ENCODE peak calls at places on chromosomes 13 and 19, in ten cellular contexts. One of them, this sample, is unnamed.

GRCh38 chr13:94706854-94707399 is 5.4 kb downstream of the SOX21 start:
- DNase-seq in M059J: no peak
- DNase-seq in non-pigmented ciliary epithelial cell: no peak
- DNase-seq in RCC 7860: no peak
- DNase-seq in Kasumi-1: no peak
- DNase-seq in stimulated activated naive B cell treated with anti-CD40 and anti-IgM and Interleukin-4, amounts not matched to agents 10 μg/mL and 1 μg/mL and 100 μg/mL, for 72 hours: no peak
- DNase-seq in heart right ventricle: no peak
- DNase-seq in NCI-H2171: no peak
- DNase-seq in stimulated activated CD4-positive, alpha-beta T cell treated with anti-CD3 and anti-CD28 coated beads, TNF-alpha, amount 100 ng/mL, for 24 hours: no peak
- DNase-seq in nucleus accumbens: peak
- DNase-seq in this sample: no peak

GRCh38 chr19:17333611-17334413 is 843 bp downstream of the ANO8 start:
- DNase-seq in M059J: peak
- DNase-seq in non-pigmented ciliary epithelial cell: no peak
- DNase-seq in RCC 7860: peak
- DNase-seq in Kasumi-1: peak
- DNase-seq in stimulated activated naive B cell treated with anti-CD40 and anti-IgM and Interleukin-4, amounts not matched to agents 10 μg/mL and 1 μg/mL and 100 μg/mL, for 72 hours: peak
- DNase-seq in heart right ventricle: no peak
- DNase-seq in NCI-H2171: no peak
- DNase-seq in stimulated activated CD4-positive, alpha-beta T cell treated with anti-CD3 and anti-CD28 coated beads, TNF-alpha, amount 100 ng/mL, for 24 hours: peak
- DNase-seq in nucleus accumbens: no peak
- DNase-seq in this sample: no peak

GRCh38 chr19:22832031-22832762 is at the start of gene ZNF723:
- DNase-seq in M059J: no peak
- DNase-seq in non-pigmented ciliary epithelial cell: no peak
- DNase-seq in RCC 7860: no peak
- DNase-seq in Kasumi-1: no peak
- DNase-seq in stimulated activated naive B cell treated with anti-CD40 and anti-IgM and Interleukin-4, amounts not matched to agents 10 μg/mL and 1 μg/mL and 100 μg/mL, for 72 hours: no peak
- DNase-seq in heart right ventricle: no peak
- DNase-seq in NCI-H2171: no peak
- DNase-seq in stimulated activated CD4-positive, alpha-beta T cell treated with anti-CD3 and anti-CD28 coated beads, TNF-alpha, amount 100 ng/mL, for 24 hours: no peak
- DNase-seq in nucleus accumbens: no peak
- DNase-seq in this sample: no peak

GRCh38 chr13:105513448-105513847 is 1022.0 kb downstream of the EFNB2 start:
- DNase-seq in M059J: peak
- DNase-seq in non-pigmented ciliary epithelial cell: no peak
- DNase-seq in RCC 7860: no peak
- DNase-seq in Kasumi-1: no peak
- DNase-seq in stimulated activated naive B cell treated with anti-CD40 and anti-IgM and Interleukin-4, amounts not matched to agents 10 μg/mL and 1 μg/mL and 100 μg/mL, for 72 hours: no peak
- DNase-seq in heart right ventricle: no peak
- DNase-seq in NCI-H2171: no peak
- DNase-seq in stimulated activated CD4-positive, alpha-beta T cell treated with anti-CD3 and anti-CD28 coated beads, TNF-alpha, amount 100 ng/mL, for 24 hours: no peak
- DNase-seq in nucleus accumbens: no peak
- DNase-seq in this sample: no peak

GRCh38 chr19:16232127-16232526 is 34.4 kb downstream of the AP1M1 start:
- DNase-seq in M059J: no peak
- DNase-seq in non-pigmented ciliary epithelial cell: no peak
- DNase-seq in RCC 7860: no peak
- DNase-seq in Kasumi-1: no peak
- DNase-seq in stimulated activated naive B cell treated with anti-CD40 and anti-IgM and Interleukin-4, amounts not matched to agents 10 μg/mL and 1 μg/mL and 100 μg/mL, for 72 hours: no peak
- DNase-seq in heart right ventricle: no peak
- DNase-seq in NCI-H2171: no peak
- DNase-seq in stimulated activated CD4-positive, alpha-beta T cell treated with anti-CD3 and anti-CD28 coated beads, TNF-alpha, amount 100 ng/mL, for 24 hours: no peak
- DNase-seq in nucleus accumbens: no peak
- DNase-seq in this sample: no peak

GRCh38 chr13:87128006-87128405 is 543.2 kb upstream of the SLITRK5 start:
- DNase-seq in M059J: peak
- DNase-seq in non-pigmented ciliary epithelial cell: no peak
- DNase-seq in RCC 7860: no peak
- DNase-seq in Kasumi-1: no peak
- DNase-seq in stimulated activated naive B cell treated with anti-CD40 and anti-IgM and Interleukin-4, amounts not matched to agents 10 μg/mL and 1 μg/mL and 100 μg/mL, for 72 hours: no peak
- DNase-seq in heart right ventricle: no peak
- DNase-seq in NCI-H2171: no peak
- DNase-seq in stimulated activated CD4-positive, alpha-beta T cell treated with anti-CD3 and anti-CD28 coated beads, TNF-alpha, amount 100 ng/mL, for 24 hours: no peak
- DNase-seq in nucleus accumbens: no peak
- DNase-seq in this sample: peak

GRCh38 chr13:75670496-75670895 is 34.4 kb downstream of the LMO7 start:
- DNase-seq in M059J: no peak
- DNase-seq in non-pigmented ciliary epithelial cell: no peak
- DNase-seq in RCC 7860: no peak
- DNase-seq in Kasumi-1: no peak
- DNase-seq in stimulated activated naive B cell treated with anti-CD40 and anti-IgM and Interleukin-4, amounts not matched to agents 10 μg/mL and 1 μg/mL and 100 μg/mL, for 72 hours: no peak
- DNase-seq in heart right ventricle: no peak
- DNase-seq in NCI-H2171: no peak
- DNase-seq in stimulated activated CD4-positive, alpha-beta T cell treated with anti-CD3 and anti-CD28 coated beads, TNF-alpha, amount 100 ng/mL, for 24 hours: no peak
- DNase-seq in nucleus accumbens: no peak
- DNase-seq in this sample: no peak

GRCh38 chr13:50357586-50358118 is 342.4 kb downstream of the KCNRG start:
- DNase-seq in M059J: peak
- DNase-seq in non-pigmented ciliary epithelial cell: peak
- DNase-seq in RCC 7860: peak
- DNase-seq in Kasumi-1: no peak
- DNase-seq in stimulated activated naive B cell treated with anti-CD40 and anti-IgM and Interleukin-4, amounts not matched to agents 10 μg/mL and 1 μg/mL and 100 μg/mL, for 72 hours: no peak
- DNase-seq in heart right ventricle: no peak
- DNase-seq in NCI-H2171: no peak
- DNase-seq in stimulated activated CD4-positive, alpha-beta T cell treated with anti-CD3 and anti-CD28 coated beads, TNF-alpha, amount 100 ng/mL, for 24 hours: no peak
- DNase-seq in nucleus accumbens: no peak
- DNase-seq in this sample: no peak

GRCh38 chr19:18173572-18174294 is at the start of gene IFI30:
- DNase-seq in M059J: peak
- DNase-seq in non-pigmented ciliary epithelial cell: no peak
- DNase-seq in RCC 7860: no peak
- DNase-seq in Kasumi-1: no peak
- DNase-seq in stimulated activated naive B cell treated with anti-CD40 and anti-IgM and Interleukin-4, amounts not matched to agents 10 μg/mL and 1 μg/mL and 100 μg/mL, for 72 hours: peak
- DNase-seq in heart right ventricle: peak
- DNase-seq in NCI-H2171: peak
- DNase-seq in stimulated activated CD4-positive, alpha-beta T cell treated with anti-CD3 and anti-CD28 coated beads, TNF-alpha, amount 100 ng/mL, for 24 hours: no peak
- DNase-seq in nucleus accumbens: no peak
- DNase-seq in this sample: no peak

GRCh38 chr13:50365683-50366391 is 350.6 kb downstream of the KCNRG start:
- DNase-seq in M059J: peak
- DNase-seq in non-pigmented ciliary epithelial cell: no peak
- DNase-seq in RCC 7860: peak
- DNase-seq in Kasumi-1: no peak
- DNase-seq in stimulated activated naive B cell treated with anti-CD40 and anti-IgM and Interleukin-4, amounts not matched to agents 10 μg/mL and 1 μg/mL and 100 μg/mL, for 72 hours: peak
- DNase-seq in heart right ventricle: no peak
- DNase-seq in NCI-H2171: no peak
- DNase-seq in stimulated activated CD4-positive, alpha-beta T cell treated with anti-CD3 and anti-CD28 coated beads, TNF-alpha, amount 100 ng/mL, for 24 hours: no peak
- DNase-seq in nucleus accumbens: no peak
- DNase-seq in this sample: no peak

GRCh38 chr19:1354496-1355257 is 29.0 kb upstream of the NDUFS7 start:
- DNase-seq in M059J: peak
- DNase-seq in non-pigmented ciliary epithelial cell: no peak
- DNase-seq in RCC 7860: peak
- DNase-seq in Kasumi-1: peak
- DNase-seq in stimulated activated naive B cell treated with anti-CD40 and anti-IgM and Interleukin-4, amounts not matched to agents 10 μg/mL and 1 μg/mL and 100 μg/mL, for 72 hours: peak
- DNase-seq in heart right ventricle: peak
- DNase-seq in NCI-H2171: peak
- DNase-seq in stimulated activated CD4-positive, alpha-beta T cell treated with anti-CD3 and anti-CD28 coated beads, TNF-alpha, amount 100 ng/mL, for 24 hours: peak
- DNase-seq in nucleus accumbens: peak
- DNase-seq in this sample: peak

GRCh38 chr13:77359171-77359570 is 32.3 kb upstream of the MYCBP2 start:
- DNase-seq in M059J: peak
- DNase-seq in non-pigmented ciliary epithelial cell: no peak
- DNase-seq in RCC 7860: no peak
- DNase-seq in Kasumi-1: no peak
- DNase-seq in stimulated activated naive B cell treated with anti-CD40 and anti-IgM and Interleukin-4, amounts not matched to agents 10 μg/mL and 1 μg/mL and 100 μg/mL, for 72 hours: no peak
- DNase-seq in heart right ventricle: no peak
- DNase-seq in NCI-H2171: no peak
- DNase-seq in stimulated activated CD4-positive, alpha-beta T cell treated with anti-CD3 and anti-CD28 coated beads, TNF-alpha, amount 100 ng/mL, for 24 hours: no peak
- DNase-seq in nucleus accumbens: no peak
- DNase-seq in this sample: no peak

GRCh38 chr19:55353803-55354697 is 469 bp downstream of the COX6B2 start:
- DNase-seq in M059J: peak
- DNase-seq in non-pigmented ciliary epithelial cell: no peak
- DNase-seq in RCC 7860: no peak
- DNase-seq in Kasumi-1: peak
- DNase-seq in stimulated activated naive B cell treated with anti-CD40 and anti-IgM and Interleukin-4, amounts not matched to agents 10 μg/mL and 1 μg/mL and 100 μg/mL, for 72 hours: no peak
- DNase-seq in heart right ventricle: peak
- DNase-seq in NCI-H2171: peak
- DNase-seq in stimulated activated CD4-positive, alpha-beta T cell treated with anti-CD3 and anti-CD28 coated beads, TNF-alpha, amount 100 ng/mL, for 24 hours: no peak
- DNase-seq in nucleus accumbens: no peak
- DNase-seq in this sample: peak

GRCh38 chr13:74133657-74134201 is 475 bp downstream of the KLF12 start:
- DNase-seq in M059J: peak
- DNase-seq in non-pigmented ciliary epithelial cell: peak
- DNase-seq in RCC 7860: peak
- DNase-seq in Kasumi-1: peak
- DNase-seq in stimulated activated naive B cell treated with anti-CD40 and anti-IgM and Interleukin-4, amounts not matched to agents 10 μg/mL and 1 μg/mL and 100 μg/mL, for 72 hours: peak
- DNase-seq in heart right ventricle: peak
- DNase-seq in NCI-H2171: peak
- DNase-seq in stimulated activated CD4-positive, alpha-beta T cell treated with anti-CD3 and anti-CD28 coated beads, TNF-alpha, amount 100 ng/mL, for 24 hours: peak
- DNase-seq in nucleus accumbens: peak
- DNase-seq in this sample: peak

GRCh38 chr19:4583961-4584669 is 24.6 kb upstream of the SEMA6B start:
- DNase-seq in M059J: no peak
- DNase-seq in non-pigmented ciliary epithelial cell: no peak
- DNase-seq in RCC 7860: no peak
- DNase-seq in Kasumi-1: no peak
- DNase-seq in stimulated activated naive B cell treated with anti-CD40 and anti-IgM and Interleukin-4, amounts not matched to agents 10 μg/mL and 1 μg/mL and 100 μg/mL, for 72 hours: no peak
- DNase-seq in heart right ventricle: no peak
- DNase-seq in NCI-H2171: no peak
- DNase-seq in stimulated activated CD4-positive, alpha-beta T cell treated with anti-CD3 and anti-CD28 coated beads, TNF-alpha, amount 100 ng/mL, for 24 hours: no peak
- DNase-seq in nucleus accumbens: no peak
- DNase-seq in this sample: no peak

GRCh38 chr13:27489456-27489855 is 39.1 kb upstream of the MTIF3 start:
- DNase-seq in M059J: no peak
- DNase-seq in non-pigmented ciliary epithelial cell: no peak
- DNase-seq in RCC 7860: no peak
- DNase-seq in Kasumi-1: no peak
- DNase-seq in stimulated activated naive B cell treated with anti-CD40 and anti-IgM and Interleukin-4, amounts not matched to agents 10 μg/mL and 1 μg/mL and 100 μg/mL, for 72 hours: no peak
- DNase-seq in heart right ventricle: no peak
- DNase-seq in NCI-H2171: no peak
- DNase-seq in stimulated activated CD4-positive, alpha-beta T cell treated with anti-CD3 and anti-CD28 coated beads, TNF-alpha, amount 100 ng/mL, for 24 hours: no peak
- DNase-seq in nucleus accumbens: no peak
- DNase-seq in this sample: no peak

GRCh38 chr19:45798995-45799517 is 6.4 kb upstream of the DMWD start:
- DNase-seq in M059J: peak
- DNase-seq in non-pigmented ciliary epithelial cell: peak
- DNase-seq in RCC 7860: peak
- DNase-seq in Kasumi-1: peak
- DNase-seq in stimulated activated naive B cell treated with anti-CD40 and anti-IgM and Interleukin-4, amounts not matched to agents 10 μg/mL and 1 μg/mL and 100 μg/mL, for 72 hours: no peak
- DNase-seq in heart right ventricle: peak
- DNase-seq in NCI-H2171: peak
- DNase-seq in stimulated activated CD4-positive, alpha-beta T cell treated with anti-CD3 and anti-CD28 coated beads, TNF-alpha, amount 100 ng/mL, for 24 hours: no peak
- DNase-seq in nucleus accumbens: no peak
- DNase-seq in this sample: no peak

GRCh38 chr19:23002690-23003422 is at the start of gene ZNF728:
- DNase-seq in M059J: no peak
- DNase-seq in non-pigmented ciliary epithelial cell: no peak
- DNase-seq in RCC 7860: no peak
- DNase-seq in Kasumi-1: no peak
- DNase-seq in stimulated activated naive B cell treated with anti-CD40 and anti-IgM and Interleukin-4, amounts not matched to agents 10 μg/mL and 1 μg/mL and 100 μg/mL, for 72 hours: no peak
- DNase-seq in heart right ventricle: peak
- DNase-seq in NCI-H2171: no peak
- DNase-seq in stimulated activated CD4-positive, alpha-beta T cell treated with anti-CD3 and anti-CD28 coated beads, TNF-alpha, amount 100 ng/mL, for 24 hours: no peak
- DNase-seq in nucleus accumbens: peak
- DNase-seq in this sample: peak

GRCh38 chr13:112940236-112940635 is 28.8 kb upstream of the MCF2L start:
- DNase-seq in M059J: no peak
- DNase-seq in non-pigmented ciliary epithelial cell: no peak
- DNase-seq in RCC 7860: no peak
- DNase-seq in Kasumi-1: no peak
- DNase-seq in stimulated activated naive B cell treated with anti-CD40 and anti-IgM and Interleukin-4, amounts not matched to agents 10 μg/mL and 1 μg/mL and 100 μg/mL, for 72 hours: no peak
- DNase-seq in heart right ventricle: no peak
- DNase-seq in NCI-H2171: no peak
- DNase-seq in stimulated activated CD4-positive, alpha-beta T cell treated with anti-CD3 and anti-CD28 coated beads, TNF-alpha, amount 100 ng/mL, for 24 hours: no peak
- DNase-seq in nucleus accumbens: peak
- DNase-seq in this sample: no peak

GRCh38 chr19:58218899-58219298 is 9.8 kb upstream of the ZNF544 start:
- DNase-seq in M059J: no peak
- DNase-seq in non-pigmented ciliary epithelial cell: no peak
- DNase-seq in RCC 7860: no peak
- DNase-seq in Kasumi-1: no peak
- DNase-seq in stimulated activated naive B cell treated with anti-CD40 and anti-IgM and Interleukin-4, amounts not matched to agents 10 μg/mL and 1 μg/mL and 100 μg/mL, for 72 hours: no peak
- DNase-seq in heart right ventricle: no peak
- DNase-seq in NCI-H2171: no peak
- DNase-seq in stimulated activated CD4-positive, alpha-beta T cell treated with anti-CD3 and anti-CD28 coated beads, TNF-alpha, amount 100 ng/mL, for 24 hours: no peak
- DNase-seq in nucleus accumbens: no peak
- DNase-seq in this sample: no peak

GRCh38 chr13:29923554-29924481 is 73.4 kb upstream of the UBL3 start:
- DNase-seq in M059J: peak
- DNase-seq in non-pigmented ciliary epithelial cell: peak
- DNase-seq in RCC 7860: peak
- DNase-seq in Kasumi-1: no peak
- DNase-seq in stimulated activated naive B cell treated with anti-CD40 and anti-IgM and Interleukin-4, amounts not matched to agents 10 μg/mL and 1 μg/mL and 100 μg/mL, for 72 hours: peak
- DNase-seq in heart right ventricle: peak
- DNase-seq in NCI-H2171: no peak
- DNase-seq in stimulated activated CD4-positive, alpha-beta T cell treated with anti-CD3 and anti-CD28 coated beads, TNF-alpha, amount 100 ng/mL, for 24 hours: peak
- DNase-seq in nucleus accumbens: no peak
- DNase-seq in this sample: peak

GRCh38 chr19:12194827-12195500 is 32.1 kb downstream of the ZNF136 start:
- DNase-seq in M059J: no peak
- DNase-seq in non-pigmented ciliary epithelial cell: peak
- DNase-seq in RCC 7860: no peak
- DNase-seq in Kasumi-1: no peak
- DNase-seq in stimulated activated naive B cell treated with anti-CD40 and anti-IgM and Interleukin-4, amounts not matched to agents 10 μg/mL and 1 μg/mL and 100 μg/mL, for 72 hours: peak
- DNase-seq in heart right ventricle: peak
- DNase-seq in NCI-H2171: peak
- DNase-seq in stimulated activated CD4-positive, alpha-beta T cell treated with anti-CD3 and anti-CD28 coated beads, TNF-alpha, amount 100 ng/mL, for 24 hours: peak
- DNase-seq in nucleus accumbens: peak
- DNase-seq in this sample: peak

GRCh38 chr13:85074543-85075313 is 724.5 kb downstream of the SLITRK6 start:
- DNase-seq in M059J: no peak
- DNase-seq in non-pigmented ciliary epithelial cell: no peak
- DNase-seq in RCC 7860: no peak
- DNase-seq in Kasumi-1: no peak
- DNase-seq in stimulated activated naive B cell treated with anti-CD40 and anti-IgM and Interleukin-4, amounts not matched to agents 10 μg/mL and 1 μg/mL and 100 μg/mL, for 72 hours: no peak
- DNase-seq in heart right ventricle: no peak
- DNase-seq in NCI-H2171: no peak
- DNase-seq in stimulated activated CD4-positive, alpha-beta T cell treated with anti-CD3 and anti-CD28 coated beads, TNF-alpha, amount 100 ng/mL, for 24 hours: no peak
- DNase-seq in nucleus accumbens: no peak
- DNase-seq in this sample: no peak

GRCh38 chr13:33213797-33214196 is 71.8 kb downstream of the STARD13 start:
- DNase-seq in M059J: no peak
- DNase-seq in non-pigmented ciliary epithelial cell: no peak
- DNase-seq in RCC 7860: no peak
- DNase-seq in Kasumi-1: no peak
- DNase-seq in stimulated activated naive B cell treated with anti-CD40 and anti-IgM and Interleukin-4, amounts not matched to agents 10 μg/mL and 1 μg/mL and 100 μg/mL, for 72 hours: no peak
- DNase-seq in heart right ventricle: no peak
- DNase-seq in NCI-H2171: no peak
- DNase-seq in stimulated activated CD4-positive, alpha-beta T cell treated with anti-CD3 and anti-CD28 coated beads, TNF-alpha, amount 100 ng/mL, for 24 hours: no peak
- DNase-seq in nucleus accumbens: peak
- DNase-seq in this sample: no peak

GRCh38 chr19:10699650-10700335 is 1.4 kb upstream of the QTRT1 start:
- DNase-seq in M059J: peak
- DNase-seq in non-pigmented ciliary epithelial cell: no peak
- DNase-seq in RCC 7860: peak
- DNase-seq in Kasumi-1: peak
- DNase-seq in stimulated activated naive B cell treated with anti-CD40 and anti-IgM and Interleukin-4, amounts not matched to agents 10 μg/mL and 1 μg/mL and 100 μg/mL, for 72 hours: peak
- DNase-seq in heart right ventricle: no peak
- DNase-seq in NCI-H2171: no peak
- DNase-seq in stimulated activated CD4-positive, alpha-beta T cell treated with anti-CD3 and anti-CD28 coated beads, TNF-alpha, amount 100 ng/mL, for 24 hours: peak
- DNase-seq in nucleus accumbens: no peak
- DNase-seq in this sample: no peak

GRCh38 chr19:7832009-7832408 is 2.0 kb downstream of the EVI5L start:
- DNase-seq in M059J: no peak
- DNase-seq in non-pigmented ciliary epithelial cell: no peak
- DNase-seq in RCC 7860: no peak
- DNase-seq in Kasumi-1: no peak
- DNase-seq in stimulated activated naive B cell treated with anti-CD40 and anti-IgM and Interleukin-4, amounts not matched to agents 10 μg/mL and 1 μg/mL and 100 μg/mL, for 72 hours: no peak
- DNase-seq in heart right ventricle: no peak
- DNase-seq in NCI-H2171: no peak
- DNase-seq in stimulated activated CD4-positive, alpha-beta T cell treated with anti-CD3 and anti-CD28 coated beads, TNF-alpha, amount 100 ng/mL, for 24 hours: no peak
- DNase-seq in nucleus accumbens: peak
- DNase-seq in this sample: no peak

GRCh38 chr13:43289458-43290255 is 266.3 kb downstream of the DNAJC15 start:
- DNase-seq in M059J: peak
- DNase-seq in non-pigmented ciliary epithelial cell: no peak
- DNase-seq in RCC 7860: no peak
- DNase-seq in Kasumi-1: no peak
- DNase-seq in stimulated activated naive B cell treated with anti-CD40 and anti-IgM and Interleukin-4, amounts not matched to agents 10 μg/mL and 1 μg/mL and 100 μg/mL, for 72 hours: no peak
- DNase-seq in heart right ventricle: no peak
- DNase-seq in NCI-H2171: no peak
- DNase-seq in stimulated activated CD4-positive, alpha-beta T cell treated with anti-CD3 and anti-CD28 coated beads, TNF-alpha, amount 100 ng/mL, for 24 hours: no peak
- DNase-seq in nucleus accumbens: no peak
- DNase-seq in this sample: no peak

GRCh38 chr13:24004971-24005370 is 107.7 kb upstream of the C1QTNF9B start:
- DNase-seq in M059J: no peak
- DNase-seq in non-pigmented ciliary epithelial cell: no peak
- DNase-seq in RCC 7860: no peak
- DNase-seq in Kasumi-1: no peak
- DNase-seq in stimulated activated naive B cell treated with anti-CD40 and anti-IgM and Interleukin-4, amounts not matched to agents 10 μg/mL and 1 μg/mL and 100 μg/mL, for 72 hours: no peak
- DNase-seq in heart right ventricle: no peak
- DNase-seq in NCI-H2171: no peak
- DNase-seq in stimulated activated CD4-positive, alpha-beta T cell treated with anti-CD3 and anti-CD28 coated beads, TNF-alpha, amount 100 ng/mL, for 24 hours: no peak
- DNase-seq in nucleus accumbens: no peak
- DNase-seq in this sample: no peak

This sample was measured in NT2/D1.